ENCODE peak calls at places on chromosomes 6 and 20, in six cellular contexts. A, G, Z, S, C and U are unnamed samples.

GRCh38 chr6:108942556-108943492 is 94.6 kb downstream of the ARMC2 start:
- DNase-seq in A (no peak), G (no peak), Z (no peak), S (no peak), C (no peak), U (no peak)

GRCh38 chr20:17738154-17738553 is 38.4 kb downstream of the BANF2 start:
- DNase-seq in A (no peak), G (no peak), Z (no peak), S (no peak), C (no peak), U (no peak)

GRCh38 chr6:52089758-52090348 is 2.4 kb upstream of the PKHD1 start:
- DNase-seq in A (no peak), G (peak), Z (no peak), S (no peak), C (no peak), U (no peak)

GRCh38 chr6:23170044-23170443 is 600.7 kb downstream of the HDGFL1 start:
- DNase-seq in A (no peak), G (no peak), Z (no peak), S (no peak), C (no peak), U (no peak)

GRCh38 chr6:155832596-155832995 is 377.0 kb upstream of the NOX3 start:
- DNase-seq in A (no peak), G (peak), Z (peak), S (no peak), C (no peak), U (peak)

GRCh38 chr6:169792306-169793015 is 41.0 kb downstream of the ERMARD start:
- DNase-seq in A (no peak), G (no peak), Z (no peak), S (no peak), C (no peak), U (no peak)

GRCh38 chr6:157106487-157106886 is 216.8 kb downstream of the TMEM242 start:
- DNase-seq in A (no peak), G (peak), Z (peak), S (no peak), C (no peak), U (no peak)

GRCh38 chr6:6851059-6851658 is 256.6 kb upstream of the RREB1 start:
- DNase-seq in A (peak), G (peak), Z (peak), S (peak), C (no peak), U (peak)

GRCh38 chr20:25061103-25061799 is 3.3 kb upstream of the ACSS1 start:
- DNase-seq in A (no peak), G (no peak), Z (no peak), S (no peak), C (peak), U (no peak)

GRCh38 chr20:57398231-57398821 is 7.1 kb downstream of the RBM38 start:
- DNase-seq in A (peak), G (no peak), Z (no peak), S (peak), C (no peak), U (peak)

DNA sequence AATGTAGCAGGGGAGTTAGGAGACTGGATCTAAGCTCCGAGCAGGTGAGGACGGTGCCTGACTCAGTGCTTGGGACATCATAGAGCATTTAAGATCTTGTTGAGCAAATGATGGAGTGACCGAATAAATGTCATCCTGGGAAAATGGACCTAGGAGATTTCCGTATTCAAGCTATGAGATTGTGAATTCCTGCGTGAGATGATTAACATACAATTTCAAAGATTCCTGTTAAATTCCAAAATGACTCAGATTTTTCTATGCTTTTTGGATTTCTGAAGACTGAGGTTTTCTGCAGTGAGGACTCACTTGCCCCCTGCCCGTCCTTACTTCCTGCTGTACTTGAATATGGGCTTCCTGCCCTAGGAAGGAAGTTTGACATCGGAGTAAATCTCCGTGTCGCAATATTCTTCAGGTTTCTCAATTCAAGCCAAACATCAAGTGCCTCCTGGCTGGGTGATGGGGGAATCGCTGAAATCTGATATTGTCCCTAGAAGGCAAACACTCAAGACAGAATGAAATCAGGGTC is 5.2 kb downstream of the SYTL3 start:
- DNase-seq in A (no peak), G (no peak), Z (peak), S (no peak), C (no peak), U (no peak)
- TF ChIP-seq CTCF in A (no peak), G (no peak), Z (no peak), S (no peak), C (no peak), U (no peak)

DNA sequence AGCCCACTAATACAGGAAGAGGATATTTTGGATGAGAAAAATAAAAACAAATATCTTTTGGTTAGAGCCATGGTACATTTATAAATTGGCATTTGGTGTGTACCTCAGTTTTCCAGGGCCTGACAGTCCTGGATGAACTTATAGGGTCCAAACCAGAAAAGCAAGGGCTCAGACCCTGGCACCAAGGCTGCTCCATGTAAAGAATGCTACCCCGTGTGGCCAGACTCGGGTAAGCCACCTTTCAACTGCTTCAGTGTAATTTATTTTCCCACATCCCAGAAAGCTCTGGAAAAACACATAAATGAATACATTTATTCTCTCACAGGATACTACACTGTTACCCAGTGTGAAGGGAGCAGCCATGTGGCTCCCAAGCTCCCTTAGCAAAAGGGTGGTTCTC is 13.9 kb downstream of the MRPL14 start:
- DNase-seq in A (no peak), G (no peak), Z (no peak), S (no peak), C (no peak), U (no peak)
- TF ChIP-seq CTCF in A (no peak), G (peak), Z (peak), S (no peak), C (no peak), U (no peak)

DNA sequence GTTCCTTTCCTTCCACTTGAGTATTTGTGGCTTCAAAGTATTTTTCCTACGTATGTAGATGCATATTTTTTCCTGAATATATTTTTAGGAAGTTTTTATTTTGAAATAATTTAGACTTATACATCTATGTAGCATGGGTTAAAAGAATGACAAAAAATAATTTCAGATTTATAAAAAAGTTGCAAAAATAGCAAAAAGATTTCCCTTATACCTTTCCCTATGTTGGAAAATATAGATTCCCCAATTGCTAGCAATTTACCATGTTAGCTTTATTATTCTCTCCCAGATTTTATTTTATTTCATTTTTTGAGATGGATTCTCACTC is 69.8 kb downstream of the SCAND1 start:
- DNase-seq in A (no peak), G (no peak), Z (no peak), S (no peak), C (no peak), U (no peak)
- TF ChIP-seq CTCF in A (no peak), G (no peak), Z (no peak), S (no peak), C (no peak), U (no peak)

GRCh38 chr20:1334761-1335160 is 5.8 kb upstream of the SDCBP2 start:
- DNase-seq in A (no peak), G (peak), Z (no peak), S (no peak), C (no peak), U (no peak)
- TF ChIP-seq CTCF in A (no peak), G (peak), Z (peak), S (no peak), C (no peak), U (no peak)

GRCh38 chr20:45096781-45097180 is 4.1 kb downstream of the KCNS1 start:
- DNase-seq in A (no peak), G (no peak), Z (no peak), S (no peak), C (no peak), U (no peak)

GRCh38 chr20:45095753-45096371 is 5.1 kb downstream of the KCNS1 start:
- DNase-seq in A (peak), G (peak), Z (peak), S (peak), C (peak), U (no peak)

GRCh38 chr20:45100563-45101245 is at the start of gene KCNS1:
- DNase-seq in A (no peak), G (no peak), Z (no peak), S (no peak), C (peak), U (no peak)

GRCh38 chr20:45097485-45098095 is 3.3 kb downstream of the KCNS1 start:
- DNase-seq in A (no peak), G (no peak), Z (peak), S (no peak), C (peak), U (peak)

DNA sequence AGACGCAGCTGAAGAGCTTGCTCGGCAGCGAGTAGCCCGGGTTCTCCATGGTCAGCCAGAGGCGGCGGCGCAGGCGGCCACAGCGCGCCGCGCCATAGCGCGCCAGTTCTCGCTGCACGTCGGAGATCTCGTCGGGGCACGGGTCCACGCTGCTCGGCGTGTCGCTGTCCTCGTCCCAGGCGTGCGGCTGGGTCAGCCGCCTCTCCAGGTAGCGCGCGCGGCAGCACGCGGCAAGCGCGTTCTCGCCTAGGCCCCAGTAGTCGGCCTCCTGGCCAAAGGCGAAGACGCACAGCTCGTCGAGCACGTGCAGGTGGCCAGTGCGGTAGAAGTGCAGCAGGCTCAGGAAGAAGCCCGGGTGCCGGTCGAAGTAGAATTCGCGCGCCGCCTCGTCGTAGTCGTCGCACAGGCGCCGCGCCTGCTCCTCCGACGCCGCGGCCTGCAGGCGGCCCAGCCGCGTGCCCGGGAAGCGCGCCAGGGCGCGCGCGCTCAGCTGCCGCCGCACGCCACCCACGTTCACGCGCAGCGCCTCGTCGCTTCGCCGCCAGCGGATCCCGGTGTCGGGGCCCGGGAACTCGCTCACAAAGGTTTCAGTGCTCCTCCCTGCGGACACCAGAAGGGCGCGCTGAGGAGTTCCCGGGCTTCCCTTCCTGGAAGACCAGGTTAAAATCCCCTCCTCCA is 2.7 kb downstream of the KCNS1 start:
- DNase-seq in A (no peak), G (peak), Z (peak), S (no peak), C (peak), U (peak)
- TF ChIP-seq CTCF in A (no peak), G (peak), Z (peak), S (no peak), C (no peak), U (no peak)